ENCODE peak calls at places on chromosomes 12 and 14, in seven cellular contexts. F is NCI-H2081; C is NCI-H510A; X is M059J; Q is activated T-cell treated with anti-CD3 and anti-CD28 coated beads, Interleukin-2, amount 50 U/mL, for 1 hour; V is NCI-H446; Y is effector memory CD4-positive, alpha-beta T cell. Z is an unnamed sample.

GRCh38 chr12:115763982-115764621 is 513.4 kb downstream of the MED13L start:
- DNase-seq in Y (no peak), C (no peak), V (no peak), F (no peak), X (peak), Q (no peak), Z (no peak)

GRCh38 chr14:68284333-68284732 is 464.8 kb downstream of the RAD51B start:
- DNase-seq in F (no peak), Q (no peak), X (no peak), V (no peak), C (no peak), Y (no peak), Z (no peak)

GRCh38 chr12:118219772-118220171 is 83.8 kb downstream of the PEBP1 start:
- DNase-seq in F (no peak), Y (no peak), C (no peak), X (no peak), Q (no peak), V (no peak), Z (peak)

GRCh38 chr14:99749763-99750715 is 43.2 kb upstream of the EML1 start:
- DNase-seq in V (no peak), Y (no peak), C (no peak), X (no peak), Q (no peak), F (no peak), Z (no peak)

GRCh38 chr12:121673013-121673441 is 3.6 kb upstream of the MORN3 start:
- DNase-seq in Y (no peak), Q (no peak), F (no peak), C (peak), X (peak), V (peak), Z (no peak)

GRCh38 chr12:52644078-52644415 is 8.0 kb downstream of the KRT2 start:
- DNase-seq in F (no peak), Q (no peak), Y (no peak), C (no peak), X (no peak), V (no peak), Z (no peak)

GRCh38 chr12:21694660-21695059 is 37.0 kb upstream of the LDHB start:
- DNase-seq in X (no peak), F (no peak), Q (no peak), V (no peak), C (no peak), Y (no peak), Z (no peak)

GRCh38 chr12:53232641-53233538 is 881 bp upstream of the RARG start:
- DNase-seq in Q (no peak), C (no peak), X (peak), V (peak), Y (no peak), F (no peak), Z (peak)

GRCh38 chr12:39813776-39814175 is 194.2 kb upstream of the ABCD2 start:
- DNase-seq in F (no peak), Y (no peak), V (no peak), Q (no peak), C (no peak), X (no peak), Z (no peak)

GRCh38 chr14:70665448-70666363 is 24.0 kb downstream of the TTC9 start:
- DNase-seq in F (peak), Y (no peak), V (no peak), Q (no peak), C (peak), X (peak), Z (peak)

GRCh38 chr12:67069451-67070306 is 199.5 kb upstream of the CAND1 start:
- DNase-seq in Q (no peak), V (peak), F (peak), C (peak), X (peak), Y (no peak), Z (peak)

Z was measured in kidney tubule cell.